ENCODE peak calls at places on chromosomes 13 and 19, in six cellular contexts. W is prostate gland, T is uterus, J is adrenal gland, C is endothelial cell of umbilical vein, N is transverse colon. R is an unnamed sample. For H3K4me1 and H3K36me3, the result is how much of the 10 kb centered on the place peaks cover.

GRCh38 chr19:43316591-43317319 is 36.7 kb upstream of the CD177 start:
- DNase-seq in W (no peak), T (no peak), J (peak), C (no peak), N (peak), R (no peak)

GRCh38 chr19:48249502-48250014 is 6.2 kb downstream of the CARD8 start:
- DNase-seq in W (no peak), T (no peak), J (peak), C (peak), N (peak), R (peak)

GRCh38 chr13:27372896-27373295 is 51.5 kb upstream of the GTF3A start:
- DNase-seq in W (no peak), T (no peak), J (no peak), C (no peak), N (peak), R (no peak)

GRCh38 chr19:9941236-9941635 is 4.9 kb upstream of the OLFM2 start:
- DNase-seq in W (no peak), T (no peak), J (no peak), C (no peak), N (no peak), R (no peak)

GRCh38 chr19:37953576-37954303 is 46.7 kb downstream of the SIPA1L3 start:
- DNase-seq in W (no peak), T (no peak), J (no peak), C (no peak), N (no peak), R (no peak)

GRCh38 chr19:46784262-46785053 is 3.9 kb downstream of the SLC1A5 start:
- DNase-seq in W (peak), T (peak), J (peak), C (peak), N (peak), R (peak)

GRCh38 chr13:28761586-28761985 is 42.8 kb upstream of the SLC46A3 start:
- DNase-seq in W (no peak), T (no peak), J (no peak), C (no peak), N (no peak), R (no peak)

GRCh38 chr19:46607441-46607841 is 6.3 kb downstream of the CALM3 start:
- DNase-seq in W (no peak), T (no peak), J (no peak), C (no peak), N (peak), R (no peak)

GRCh38 chr19:42086188-42086736 is 10.3 kb downstream of the ZNF574 start:
- DNase-seq in W (no peak), T (no peak), J (no peak), C (no peak), N (no peak), R (no peak)

GRCh38 chr13:113845723-113846638 is 17.9 kb downstream of the GAS6 start:
- DNase-seq in W (no peak), T (peak), J (no peak), C (no peak), N (peak), R (no peak)

GRCh38 chr19:13143135-13143534 is 7.0 kb downstream of the STX10 start:
- DNase-seq in W (no peak), T (no peak), J (no peak), C (no peak), N (no peak), R (no peak)

GRCh38 chr13:61045197-61045596 is 370.5 kb downstream of the PCDH20 start:
- DNase-seq in W (no peak), T (no peak), J (no peak), C (no peak), N (no peak), R (no peak)

DNA sequence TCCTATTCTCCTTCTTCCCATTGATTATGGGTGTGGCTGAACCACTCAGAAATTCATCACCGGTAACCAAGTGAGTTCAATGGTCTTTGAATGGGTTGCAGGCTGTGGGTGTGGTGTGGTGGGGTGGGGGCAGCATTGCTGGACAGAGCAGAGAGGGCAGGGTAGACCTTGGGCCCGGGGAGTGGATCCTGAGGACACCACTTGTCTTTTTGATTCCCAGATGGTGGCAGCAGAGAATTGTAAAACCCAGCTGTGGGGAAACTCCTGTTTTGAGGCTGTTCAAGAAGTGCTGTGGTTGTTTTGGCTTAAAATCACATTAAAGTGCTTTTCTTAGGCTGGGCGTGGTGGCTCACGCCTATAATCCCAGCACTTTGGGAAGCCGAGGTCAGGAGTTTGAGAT is 45.8 kb upstream of the RGCC start:
- DNase-seq in W (peak), T (no peak), J (no peak), C (peak), N (no peak), R (no peak)
- H3K4me1 ChIP-seq in W (under half), T (under half), J (under half), C (under half), N (under half), R (under half)

GRCh38 chr19:44884566-44884965 is 6.5 kb upstream of the TOMM40 start:
- DNase-seq in W (no peak), T (no peak), J (no peak), C (no peak), N (no peak), R (no peak)
- H3K36me3 ChIP-seq in W (under half), T (under half), J (under half), C (under half), N (under half), R (under half)

GRCh38 chr19:663682-664117 is 686 bp upstream of the RNF126 start:
- DNase-seq in W (no peak), T (no peak), J (no peak), C (no peak), N (no peak), R (no peak)

GRCh38 chr19:664913-665443 is 2.0 kb upstream of the RNF126 start:
- DNase-seq in W (peak), T (peak), J (peak), C (peak), N (peak), R (peak)

GRCh38 chr19:661427-662196 is 1.4 kb downstream of the RNF126 start:
- DNase-seq in W (no peak), T (no peak), J (peak), C (no peak), N (peak), R (no peak)

GRCh38 chr19:662207-662961 is 630 bp downstream of the RNF126 start:
- DNase-seq in W (no peak), T (no peak), J (peak), C (peak), N (peak), R (no peak)

GRCh38 chr19:662962-663681 is at the start of gene RNF126:
- DNase-seq in W (peak), T (peak), J (peak), C (peak), N (peak), R (peak)
- TF ChIP-seq POLR2A in W (peak), T (peak), J (peak), C (peak), N (peak), R (peak)

GRCh38 chr19:11633223-11633622 is 35.9 kb downstream of the ZNF627 start:
- DNase-seq in W (no peak), T (no peak), J (no peak), C (no peak), N (no peak), R (no peak)
- H3K4me1 ChIP-seq in W (under half), T (under half), J (under half), C (under half), N (under half), R (under half)

DNA sequence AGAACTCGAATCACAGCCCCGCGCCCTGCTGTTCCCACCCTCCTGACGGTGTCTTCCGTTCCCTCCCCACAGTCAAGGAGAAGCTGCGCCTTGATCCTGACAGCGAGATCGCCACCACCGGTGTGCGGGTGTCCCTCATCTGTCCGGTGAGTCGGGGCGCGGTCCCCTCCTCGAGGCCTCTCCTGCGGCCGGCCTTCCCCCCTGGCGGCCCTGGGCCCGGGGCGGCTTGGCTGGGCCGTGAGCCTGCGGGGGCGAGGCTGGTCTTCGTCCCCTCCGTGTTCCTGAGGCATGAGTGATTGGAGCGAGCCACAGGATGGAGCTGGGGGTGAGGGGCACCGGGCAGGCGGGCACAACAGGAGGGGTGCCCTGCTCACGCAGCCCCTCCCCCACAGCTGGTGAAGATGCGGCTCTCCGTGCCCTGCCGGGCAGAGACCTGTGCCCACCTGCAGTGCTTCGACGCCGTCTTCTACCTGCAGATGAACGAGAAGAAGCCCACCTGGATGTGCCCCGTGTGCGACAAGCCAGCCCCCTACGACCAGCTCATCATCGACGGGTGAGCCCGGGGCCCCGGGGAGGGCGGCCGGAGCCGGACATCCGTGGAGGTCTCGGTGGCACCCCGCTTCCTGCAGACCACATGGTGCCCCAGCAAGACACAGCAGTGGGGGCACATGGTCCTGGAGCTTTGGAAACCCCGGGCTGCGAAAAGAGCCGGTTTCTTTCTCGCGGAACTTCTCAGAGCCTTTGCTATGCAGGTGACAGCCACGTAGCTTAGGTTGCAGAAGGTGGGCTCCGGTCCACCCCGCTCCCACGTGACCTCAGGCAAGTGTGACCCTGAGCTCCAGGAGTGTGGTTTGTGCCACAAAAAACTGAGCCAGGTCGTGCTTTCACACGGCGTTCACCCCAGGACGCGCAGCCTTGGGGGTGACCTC is 25.8 kb downstream of the PIAS4 start:
- DNase-seq in W (no peak), T (no peak), J (no peak), C (no peak), N (no peak), R (no peak)
- H3K36me3 ChIP-seq in W (under half), T (under half), J (under half), C (under half), N (under half), R (under half)

DNA sequence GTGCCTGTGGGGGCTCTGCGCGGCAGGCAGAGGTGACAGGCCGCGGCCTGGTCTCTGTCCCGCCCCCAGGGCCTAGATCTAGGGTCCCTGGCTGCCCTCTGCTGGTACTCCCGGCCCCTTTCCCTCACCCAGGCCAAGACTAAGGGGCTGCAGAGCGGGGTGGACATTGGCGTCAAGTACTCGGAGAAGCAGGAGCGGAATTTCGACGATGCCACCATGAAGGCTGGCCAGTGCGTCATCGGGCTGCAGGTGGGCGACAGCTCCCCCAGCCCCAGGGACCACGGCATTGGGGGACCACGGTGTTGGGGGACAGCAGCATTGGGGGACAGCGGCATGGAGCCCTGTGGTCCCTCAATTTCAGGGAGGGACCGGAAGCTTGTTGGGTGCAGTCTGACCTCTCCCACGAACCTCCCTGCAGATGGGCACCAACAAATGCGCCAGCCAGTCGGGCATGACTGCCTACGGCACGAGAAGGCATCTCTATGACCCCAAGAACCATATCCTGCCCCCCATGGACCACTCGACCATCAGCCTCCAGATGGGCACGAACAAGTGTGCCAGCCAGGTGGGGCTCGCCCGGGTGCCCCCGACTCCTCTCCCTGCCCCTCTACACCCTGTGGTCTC is 3.8 kb upstream of the ABCA7 start:
- DNase-seq in W (no peak), T (no peak), J (no peak), C (no peak), N (peak), R (no peak)
- TF ChIP-seq POLR2A in W (no peak), T (no peak), J (no peak), C (no peak), N (no peak), R (no peak)

GRCh38 chr19:50821248-50821612 is 2.4 kb downstream of the KLK1 start:
- DNase-seq in W (no peak), T (no peak), J (no peak), C (no peak), N (no peak), R (no peak)

GRCh38 chr19:50821622-50822021 is 2.0 kb downstream of the KLK1 start:
- DNase-seq in W (no peak), T (no peak), J (no peak), C (no peak), N (no peak), R (no peak)

GRCh38 chr19:50823389-50824042 is at the start of gene KLK1:
- DNase-seq in W (no peak), T (no peak), J (no peak), C (no peak), N (peak), R (no peak)

GRCh38 chr19:50820549-50821247 is 2.9 kb downstream of the KLK1 start:
- DNase-seq in W (no peak), T (no peak), J (no peak), C (no peak), N (peak), R (no peak)

DNA sequence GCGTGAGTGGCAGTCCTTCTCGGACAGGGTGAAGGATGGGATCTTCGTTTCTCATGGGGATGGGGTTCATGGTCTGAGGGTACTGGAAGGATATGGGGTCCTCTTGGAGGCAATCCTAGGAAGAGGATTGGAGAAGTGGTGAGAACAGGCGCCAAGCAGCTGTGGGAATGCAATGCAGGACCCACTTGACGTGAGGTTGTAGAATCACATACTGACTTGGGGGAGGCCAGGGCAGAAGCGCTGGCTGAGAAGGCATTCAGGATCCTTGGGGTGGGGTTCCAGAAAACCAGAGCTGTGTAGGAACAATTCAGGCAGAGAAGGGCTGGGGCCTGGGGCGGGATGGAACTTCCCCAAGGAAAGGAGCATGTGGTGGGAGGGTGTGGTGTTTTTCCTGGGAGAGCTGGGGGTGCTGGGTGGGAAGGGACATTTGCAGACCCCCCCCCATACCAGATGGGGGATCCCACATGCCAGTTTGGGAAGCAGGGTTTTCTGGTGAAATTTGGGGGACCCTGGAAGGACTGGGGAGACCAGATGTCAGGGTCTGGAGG is 852 bp downstream of the KLK1 start:
- DNase-seq in W (no peak), T (no peak), J (no peak), C (no peak), N (no peak), R (no peak)
- H3K4me1 ChIP-seq in W (under half), T (under half), J (under half), C (under half), N (under half), R (under half)